ENCODE peak calls at places on chromosomes 11 and 22, in ten cellular contexts. Q, K, R, E, H, B, C, L, D and V are unnamed samples.
A peak's percentile ranks its signal among the peaks of the same experiment; 100 is the strongest.

GRCh38 chr11:126485021-126485781 is 129.7 kb downstream of the ST3GAL4 start:
- DNase-seq in Q (peak; percentile 54), K (no peak), R (no peak), E (no peak), H (no peak), B (peak; percentile 60), C (no peak), L (no peak), D (no peak), V (no peak)

GRCh38 chr11:60866911-60867870 is at the start of gene ZP1:
- DNase-seq in Q (no peak), K (peak; percentile 14), R (peak; percentile 51), E (no peak), H (peak; percentile 99), B (no peak), C (no peak), L (no peak), D (no peak), V (no peak)

GRCh38 chr11:19659529-19659928 is 53.1 kb upstream of the NAV2 start:
- DNase-seq in Q (no peak), K (no peak), R (no peak), E (no peak), H (no peak), B (no peak), C (no peak), L (no peak), D (no peak), V (no peak)

GRCh38 chr22:37419916-37420655 is 7.2 kb downstream of the ELFN2 start:
- DNase-seq in Q (no peak), K (no peak), R (peak; percentile 70), E (no peak), H (no peak), B (peak; percentile 27), C (peak; percentile 74), L (no peak), D (no peak), V (no peak)

GRCh38 chr11:61345170-61345610 is 12.2 kb downstream of the TKFC start:
- DNase-seq in Q (no peak), K (no peak), R (no peak), E (peak; percentile 55), H (no peak), B (no peak), C (no peak), L (no peak), D (no peak), V (no peak)

GRCh38 chr11:134657631-134658030 is 245.6 kb upstream of the B3GAT1 start:
- DNase-seq in Q (no peak), K (no peak), R (peak; percentile 32), E (no peak), H (no peak), B (no peak), C (no peak), L (no peak), D (no peak), V (no peak)

GRCh38 chr22:46738961-46739870 is 1.2 kb upstream of the CERK start:
- DNase-seq in Q (peak; percentile 53), K (peak; percentile 56), R (peak; percentile 89), E (peak; percentile 45), H (no peak), B (peak; percentile 50), C (peak; percentile 36), L (peak; percentile 71), D (peak; percentile 83), V (no peak)

GRCh38 chr11:126628790-126629621 is 273.5 kb downstream of the ST3GAL4 start:
- DNase-seq in Q (no peak), K (no peak), R (no peak), E (peak; percentile 52), H (peak; percentile 83), B (no peak), C (no peak), L (no peak), D (no peak), V (no peak)

GRCh38 chr11:118437046-118437735 is 899 bp downstream of the KMT2A start:
- DNase-seq in Q (peak; percentile 53), K (peak; percentile 52), R (peak; percentile 67), E (peak; percentile 70), H (no peak), B (peak; percentile 50), C (peak; percentile 81), L (no peak), D (peak; percentile 42), V (peak; percentile 25)

GRCh38 chr22:37187891-37188761 is at the start of gene C1QTNF6:
- DNase-seq in Q (no peak), K (peak; percentile 34), R (no peak), E (peak; percentile 55), H (no peak), B (no peak), C (peak; percentile 86), L (no peak), D (peak; percentile 85), V (no peak)

GRCh38 chr11:114820621-114821020 is 142.3 kb downstream of the NXPE2 start:
- DNase-seq in Q (no peak), K (no peak), R (no peak), E (peak; percentile 87), H (no peak), B (no peak), C (no peak), L (no peak), D (no peak), V (no peak)

GRCh38 chr22:19884954-19885751 is 30.5 kb upstream of the GNB1L start:
- DNase-seq in Q (no peak), K (no peak), R (no peak), E (no peak), H (no peak), B (no peak), C (no peak), L (no peak), D (no peak), V (no peak)

GRCh38 chr11:100925935-100926334 is 203.7 kb downstream of the PGR start:
- DNase-seq in Q (no peak), K (no peak), R (no peak), E (no peak), H (no peak), B (peak; percentile 91), C (no peak), L (peak; percentile 48), D (peak; percentile 33), V (no peak)

GRCh38 chr22:37334859-37335818 is 52.8 kb downstream of the CYTH4 start:
- DNase-seq in Q (no peak), K (no peak), R (no peak), E (no peak), H (peak; percentile 39), B (no peak), C (peak; percentile 78), L (no peak), D (no peak), V (no peak)

GRCh38 chr11:110100476-110101240 is 7.5 kb downstream of the ZC3H12C start:
- DNase-seq in Q (no peak), K (no peak), R (no peak), E (no peak), H (no peak), B (peak; percentile 59), C (no peak), L (no peak), D (no peak), V (no peak)

GRCh38 chr11:128521697-128522062 is 65.7 kb downstream of the ETS1 start:
- DNase-seq in Q (no peak), K (peak; percentile 64), R (peak; percentile 84), E (no peak), H (no peak), B (no peak), C (peak; percentile 36), L (no peak), D (no peak), V (no peak)

GRCh38 chr11:112113539-112114457 is 27.1 kb downstream of the SDHD start:
- DNase-seq in Q (peak; percentile 67), K (no peak), R (no peak), E (no peak), H (peak; percentile 85), B (peak; percentile 73), C (peak; percentile 58), L (peak; percentile 76), D (peak; percentile 53), V (no peak)

GRCh38 chr11:122186439-122187080 is 70.5 kb upstream of the BLID start:
- DNase-seq in Q (no peak), K (no peak), R (no peak), E (no peak), H (no peak), B (peak; percentile 99), C (no peak), L (peak; percentile 41), D (peak; percentile 70), V (no peak)

GRCh38 chr11:134347441-134347840 is 15.7 kb downstream of the GLB1L2 start:
- DNase-seq in Q (no peak), K (no peak), R (peak; percentile 28), E (no peak), H (no peak), B (no peak), C (no peak), L (no peak), D (no peak), V (no peak)

GRCh38 chr11:73520358-73521061 is 77.4 kb downstream of the FAM168A start:
- DNase-seq in Q (no peak), K (no peak), R (no peak), E (no peak), H (no peak), B (peak; percentile 21), C (no peak), L (no peak), D (no peak), V (no peak)

GRCh38 chr11:17767301-17767885 is 32.8 kb downstream of the KCNC1 start:
- DNase-seq in Q (peak; percentile 24), K (no peak), R (no peak), E (no peak), H (no peak), B (no peak), C (no peak), L (no peak), D (no peak), V (no peak)

GRCh38 chr11:59776210-59777066 is 21.3 kb downstream of the STX3 start:
- DNase-seq in Q (no peak), K (no peak), R (no peak), E (no peak), H (no peak), B (peak; percentile 89), C (no peak), L (peak; percentile 59), D (peak; percentile 82), V (no peak)

GRCh38 chr11:11977206-11977938 is 31.1 kb downstream of the DKK3 start:
- DNase-seq in Q (no peak), K (no peak), R (peak; percentile 38), E (no peak), H (no peak), B (peak; percentile 70), C (no peak), L (peak; percentile 89), D (peak; percentile 69), V (no peak)

GRCh38 chr22:23122216-23122957 is 19.4 kb downstream of the RSPH14 start:
- DNase-seq in Q (no peak), K (no peak), R (no peak), E (no peak), H (no peak), B (no peak), C (no peak), L (no peak), D (no peak), V (no peak)

GRCh38 chr11:64856382-64857227 is 12.2 kb upstream of the CDC42BPG start:
- DNase-seq in Q (no peak), K (peak; percentile 53), R (no peak), E (no peak), H (no peak), B (peak; percentile 74), C (no peak), L (peak; percentile 53), D (peak; percentile 88), V (peak; percentile 68)

GRCh38 chr22:48682517-48682916 is 1145.2 kb downstream of the BRD1 start:
- DNase-seq in Q (no peak), K (no peak), R (no peak), E (no peak), H (no peak), B (no peak), C (no peak), L (no peak), D (no peak), V (no peak)

GRCh38 chr11:7671347-7671746 is 2.0 kb downstream of the CYB5R2 start:
- DNase-seq in Q (no peak), K (no peak), R (no peak), E (no peak), H (no peak), B (no peak), C (no peak), L (no peak), D (no peak), V (no peak)

GRCh38 chr11:44246726-44247125 is 63.2 kb downstream of the ALX4 start:
- DNase-seq in Q (no peak), K (no peak), R (no peak), E (no peak), H (no peak), B (no peak), C (no peak), L (no peak), D (no peak), V (no peak)